ENCODE peak calls at places on chromosomes 11 and 22, in seven cellular contexts. K is activated CD4-positive, alpha-beta T cell treated with anti-CD3 and anti-CD28 coated beads for 24 hours; A is activated effector memory CD4-positive, alpha-beta T cell treated with anti-CD3 and anti-CD28 coated beads, Interleukin-2, amount 50 U/mL, for 16 hours; M is ACHN; L is smooth muscle cell of the brain vasculature; H is amniotic stem cell; G is lower leg skin. O is an unnamed sample.

GRCh38 chr11:63870351-63871197 is 31.7 kb downstream of the MARK2 start:
- DNase-seq in K (no peak), A (no peak), M (no peak), L (no peak), H (no peak), G (no peak), O (no peak)

GRCh38 chr22:50446708-50447575 is 27.9 kb downstream of the SBF1 start:
- DNase-seq in K (no peak), A (no peak), M (no peak), L (no peak), H (no peak), G (no peak), O (no peak)

GRCh38 chr11:63929616-63930015 is 9.2 kb upstream of the NAA40 start:
- DNase-seq in K (no peak), A (no peak), M (no peak), L (no peak), H (no peak), G (no peak), O (no peak)

GRCh38 chr11:64148200-64148916 is 17.6 kb downstream of the MACROD1 start:
- DNase-seq in K (peak), A (peak), M (peak), L (peak), H (peak), G (peak), O (peak)

GRCh38 chr11:1307998-1308744 is 1.3 kb downstream of the TOLLIP start:
- DNase-seq in K (no peak), A (no peak), M (no peak), L (no peak), H (no peak), G (no peak), O (no peak)

GRCh38 chr11:827861-828167 is at the start of gene CRACR2B:
- DNase-seq in K (no peak), A (no peak), M (no peak), L (no peak), H (no peak), G (no peak), O (no peak)

GRCh38 chr22:30701872-30702271 is 7.2 kb downstream of the OSBP2 start:
- DNase-seq in K (no peak), A (peak), M (no peak), L (no peak), H (no peak), G (no peak), O (no peak)

GRCh38 chr11:117837070-117837776 is 12.7 kb upstream of the FXYD2 start:
- DNase-seq in K (no peak), A (peak), M (no peak), L (no peak), H (no peak), G (peak), O (no peak)

GRCh38 chr11:65782816-65783228 is 2.0 kb upstream of the AP5B1 start:
- DNase-seq in K (no peak), A (peak), M (no peak), L (no peak), H (no peak), G (no peak), O (no peak)

GRCh38 chr11:11629368-11629767 is 7.6 kb upstream of the GALNT18 start:
- DNase-seq in K (no peak), A (no peak), M (no peak), L (no peak), H (no peak), G (no peak), O (no peak)

GRCh38 chr22:50687829-50688228 is 15.2 kb downstream of the SHANK3 start:
- DNase-seq in K (no peak), A (no peak), M (no peak), L (no peak), H (no peak), G (peak), O (no peak)

GRCh38 chr11:103942646-103943045 is 93.8 kb upstream of the DDI1 start:
- DNase-seq in K (no peak), A (no peak), M (no peak), L (no peak), H (no peak), G (no peak), O (no peak)

GRCh38 chr11:45896392-45897068 is 10.5 kb downstream of the FREY1 start:
- DNase-seq in K (no peak), A (no peak), M (no peak), L (no peak), H (no peak), G (no peak), O (no peak)

GRCh38 chr11:62104816-62105610 is 18.8 kb upstream of the INCENP start:
- DNase-seq in K (no peak), A (peak), M (no peak), L (no peak), H (no peak), G (no peak), O (no peak)